ENCODE peak calls at places on chromosomes 11 and 22, in six cellular contexts. K is dorsolateral prefrontal cortex, C is astrocyte of the spinal cord, S is Caco-2, F is fibroblast of the aortic adventitia, I is Calu3. T is an unnamed sample.

GRCh38 chr22:39170825-39171622 is 18.5 kb upstream of the CBX7 start:
- DNase-seq in K (peak; percentile 81), C (peak; percentile 64), S (peak; percentile 90), F (peak; percentile 71), I (peak; percentile 93), T (peak; percentile 93)

GRCh38 chr11:10551845-10552352 is 10.9 kb upstream of the RNF141 start:
- DNase-seq in K (no peak), C (no peak), S (no peak), F (no peak), I (no peak), T (no peak)

GRCh38 chr11:19876750-19877149 is 164.1 kb downstream of the NAV2 start:
- DNase-seq in K (no peak), C (no peak), S (no peak), F (no peak), I (no peak), T (no peak)

GRCh38 chr11:100727410-100727809 is 40.3 kb downstream of the ARHGAP42 start:
- DNase-seq in K (no peak), C (no peak), S (no peak), F (no peak), I (no peak), T (no peak)

GRCh38 chr22:33405194-33405593 is 347.0 kb upstream of the SYN3 start:
- DNase-seq in K (no peak), C (no peak), S (no peak), F (no peak), I (no peak), T (no peak)

GRCh38 chr11:128021304-128022006 is 565.9 kb downstream of the ETS1 start:
- DNase-seq in K (no peak), C (no peak), S (peak; percentile 44), F (peak; percentile 46), I (no peak), T (peak; percentile 33)

GRCh38 chr11:48095779-48096470 is 115.6 kb downstream of the PTPRJ start:
- DNase-seq in K (no peak), C (no peak), S (no peak), F (peak; percentile 55), I (no peak), T (no peak)

GRCh38 chr22:48744283-48744641 is 1083.4 kb downstream of the BRD1 start:
- DNase-seq in K (no peak), C (no peak), S (no peak), F (no peak), I (no peak), T (no peak)

GRCh38 chr11:94424662-94425061 is 23.4 kb upstream of the GPR83 start:
- DNase-seq in K (no peak), C (peak; percentile 5), S (no peak), F (peak; percentile 23), I (no peak), T (no peak)

GRCh38 chr11:33893711-33894401 is 2.0 kb upstream of the LMO2 start:
- DNase-seq in K (no peak), C (no peak), S (no peak), F (peak; percentile 51), I (no peak), T (no peak)

GRCh38 chr11:108576523-108576922 is 17.0 kb downstream of the EXPH5 start:
- DNase-seq in K (no peak), C (no peak), S (no peak), F (no peak), I (no peak), T (no peak)

GRCh38 chr11:126152586-126152985 is 58.9 kb downstream of the RPUSD4 start:
- DNase-seq in K (no peak), C (no peak), S (no peak), F (no peak), I (no peak), T (no peak)

GRCh38 chr11:3216027-3216525 is 2.5 kb downstream of the MRGPRG start:
- DNase-seq in K (no peak), C (no peak), S (no peak), F (no peak), I (no peak), T (no peak)

GRCh38 chr11:112042161-112042960 is 17.2 kb downstream of the DLAT start:
- DNase-seq in K (no peak), C (peak; percentile 65), S (no peak), F (peak; percentile 46), I (no peak), T (no peak)

GRCh38 chr22:39183991-39184585 is 31.6 kb upstream of the CBX7 start:
- DNase-seq in K (no peak), C (no peak), S (no peak), F (peak; percentile 44), I (no peak), T (no peak)

GRCh38 chr22:42909363-42910058 is 52.4 kb upstream of the ARFGAP3 start:
- DNase-seq in K (no peak), C (no peak), S (no peak), F (no peak), I (no peak), T (no peak)

GRCh38 chr11:58276151-58276550 is 8.1 kb upstream of the OR10W1 start:
- DNase-seq in K (no peak), C (no peak), S (no peak), F (no peak), I (no peak), T (no peak)

GRCh38 chr11:32487270-32487669 is 51.9 kb upstream of the WT1 start:
- DNase-seq in K (no peak), C (no peak), S (peak; percentile 36), F (no peak), I (peak; percentile 13), T (peak; percentile 26)

GRCh38 chr11:79182794-79183193 is 258.0 kb downstream of the TENM4 start:
- DNase-seq in K (no peak), C (peak; percentile 75), S (no peak), F (peak; percentile 93), I (no peak), T (no peak)

GRCh38 chr11:2461253-2462091 is 16.7 kb downstream of the KCNQ1 start:
- DNase-seq in K (no peak), C (no peak), S (no peak), F (no peak), I (no peak), T (no peak)

GRCh38 chr11:47437746-47438418 is 11.1 kb downstream of the RAPSN start:
- DNase-seq in K (no peak), C (no peak), S (no peak), F (peak; percentile 60), I (no peak), T (no peak)

GRCh38 chr11:130216221-130216550 is 56.6 kb downstream of the ST14 start:
- DNase-seq in K (no peak), C (no peak), S (no peak), F (no peak), I (no peak), T (no peak)

GRCh38 chr11:121415861-121416260 is 36.3 kb upstream of the SORL1 start:
- DNase-seq in K (no peak), C (no peak), S (no peak), F (peak; percentile 11), I (peak; percentile 1), T (no peak)

GRCh38 chr22:42471441-42471840 is 39.2 kb upstream of the NFAM1 start:
- DNase-seq in K (no peak), C (no peak), S (no peak), F (no peak), I (no peak), T (no peak)

GRCh38 chr11:2761131-2762030 is 61.6 kb upstream of the KCNQ1OT1 start:
- DNase-seq in K (peak; percentile 2), C (no peak), S (no peak), F (no peak), I (no peak), T (peak; percentile 6)

DNA sequence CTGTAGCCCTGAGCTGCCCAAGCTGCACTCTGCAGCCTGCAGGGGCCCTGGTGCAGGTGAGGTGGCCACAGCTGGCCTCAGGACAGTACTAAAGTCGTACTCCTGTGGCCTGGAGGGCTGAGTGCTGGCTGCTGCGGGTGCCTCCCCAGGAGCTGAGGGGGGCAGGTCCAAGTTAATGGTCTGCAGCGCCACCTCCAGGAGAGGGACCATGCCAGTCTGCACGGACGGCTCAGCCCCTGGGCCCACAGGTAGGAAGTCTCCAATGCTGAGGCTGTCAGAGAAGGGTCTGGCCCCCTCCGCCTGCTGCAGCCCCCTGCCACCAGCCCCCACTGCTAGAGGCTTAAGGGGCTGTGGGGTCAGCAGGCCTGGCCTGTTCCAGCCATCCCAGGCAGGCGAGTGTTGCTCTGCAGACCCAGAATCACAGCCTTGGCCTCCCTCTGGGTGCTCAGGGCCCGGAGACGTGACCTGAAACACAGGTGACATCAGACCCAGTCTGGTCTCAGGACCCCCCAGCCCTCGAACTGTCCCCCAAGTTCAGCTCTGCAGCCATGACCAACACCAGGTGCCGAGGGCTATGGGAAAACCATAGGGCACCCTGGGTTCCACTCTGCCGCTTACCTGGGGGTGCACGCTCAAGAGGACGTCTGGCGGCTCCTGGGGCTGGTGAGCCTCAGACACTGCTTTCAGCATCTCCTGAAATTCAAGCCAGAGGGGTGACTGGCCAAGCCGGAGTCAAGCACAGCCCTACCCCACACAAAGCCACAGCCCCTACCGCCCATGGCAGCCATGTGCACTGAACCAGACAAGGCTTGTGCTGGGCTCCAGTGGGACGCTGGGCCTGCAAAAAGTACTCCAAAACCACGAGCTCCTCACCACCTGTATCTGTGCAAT is 20.8 kb downstream of the SELENOO start:
- DNase-seq in K (no peak), C (no peak), S (no peak), F (no peak), I (no peak), T (peak; percentile 18)
- TF ChIP-seq CTCF in K (no peak), C (peak; percentile 14), S (no peak), F (no peak), I (no peak), T (no peak)

GRCh38 chr22:37533995-37534394 is 14.8 kb upstream of the CARD10 start:
- DNase-seq in K (no peak), C (peak; percentile 83), S (no peak), F (peak; percentile 87), I (peak; percentile 58), T (no peak)
- TF ChIP-seq CTCF in K (no peak), C (no peak), S (no peak), F (no peak), I (no peak), T (no peak)

DNA sequence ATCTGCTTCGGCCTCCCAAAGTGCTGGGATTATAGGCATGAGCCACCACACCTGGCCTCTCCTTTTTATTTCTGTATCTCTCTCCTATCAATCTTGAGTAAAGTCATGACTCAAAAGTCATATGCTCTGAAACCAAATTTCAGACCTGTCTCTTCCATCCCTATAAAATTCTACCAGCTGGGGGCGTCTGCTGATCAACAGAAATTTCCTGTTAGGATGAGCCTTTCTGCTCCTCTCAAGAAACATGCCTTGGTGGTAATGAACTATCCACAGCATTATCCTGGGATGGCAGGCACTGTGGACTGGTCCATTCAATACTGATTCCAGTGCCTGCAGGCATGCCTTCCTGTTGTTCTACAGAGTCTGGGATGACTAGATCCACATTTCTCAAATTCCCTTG is 472.6 kb downstream of the NELL1 start:
- DNase-seq in K (no peak), C (no peak), S (peak; percentile 30), F (no peak), I (no peak), T (no peak)
- TF ChIP-seq CTCF in K (no peak), C (no peak), S (no peak), F (no peak), I (no peak), T (peak; percentile 12)

DNA sequence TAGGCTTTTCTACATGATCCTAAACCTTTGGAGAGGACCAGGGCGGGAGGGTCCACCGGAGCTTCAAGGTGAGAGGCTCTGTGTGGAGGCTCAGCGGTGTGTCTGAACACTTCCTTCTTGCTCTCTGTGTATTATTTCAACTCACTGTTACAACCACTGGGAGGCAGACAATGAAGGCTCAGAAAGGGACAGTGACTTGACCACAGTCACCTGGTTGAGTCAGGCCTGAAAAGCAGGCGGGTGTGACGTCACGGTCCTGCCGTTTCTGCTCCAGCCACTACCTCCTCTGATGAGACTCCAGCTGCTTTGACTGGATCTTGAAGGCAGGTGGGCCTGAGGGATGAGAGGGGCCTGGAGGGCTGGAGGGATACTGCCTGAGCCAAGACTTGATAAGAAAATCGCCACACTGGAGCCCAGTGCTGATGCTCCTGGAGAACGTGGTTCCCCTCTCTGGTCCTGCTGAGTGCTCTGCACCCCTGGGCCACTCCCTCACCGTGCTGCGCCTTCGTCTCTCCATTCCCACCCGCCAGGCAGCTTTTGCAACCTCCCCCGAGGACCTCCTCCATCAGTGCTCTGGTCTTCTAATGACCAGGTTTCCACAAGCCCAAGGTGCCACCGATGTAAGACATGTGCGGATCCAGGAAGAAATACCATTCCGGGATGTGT is 27.9 kb downstream of the KCNC1 start:
- DNase-seq in K (no peak), C (no peak), S (no peak), F (no peak), I (peak; percentile 23), T (no peak)
- TF ChIP-seq CTCF in K (no peak), C (no peak), S (no peak), F (no peak), I (no peak), T (no peak)

T was measured in glutamatergic neuron.